ENCODE peak calls at places on chromosome 2, in six cellular contexts. C, N, L, P, S and X are unnamed samples.
A peak's percentile ranks its signal among the peaks of the same experiment; 100 is the strongest.

GRCh38 chr2:134491796-134492441 is 226.9 kb downstream of the TMEM163 start:
- DNase-seq in C (no peak), N (no peak), L (no peak), P (no peak), S (no peak), X (no peak)

GRCh38 chr2:100070078-100070477 is 72.3 kb downstream of the AFF3 start:
- DNase-seq in C (no peak), N (no peak), L (no peak), P (no peak), S (no peak), X (no peak)

GRCh38 chr2:191265311-191266170 is 20.3 kb downstream of the MYO1B start:
- DNase-seq in C (no peak), N (no peak), L (no peak), P (no peak), S (no peak), X (no peak)

GRCh38 chr2:178865537-178865936 is 58.3 kb upstream of the TTN start:
- DNase-seq in C (no peak), N (no peak), L (no peak), P (no peak), S (no peak), X (no peak)

GRCh38 chr2:112006076-112006410 is 49.0 kb upstream of the TMEM87B start:
- DNase-seq in C (no peak), N (no peak), L (no peak), P (no peak), S (no peak), X (no peak)

GRCh38 chr2:182358601-182359000 is 68.2 kb downstream of the PDE1A start:
- DNase-seq in C (no peak), N (no peak), L (no peak), P (no peak), S (no peak), X (no peak)

GRCh38 chr2:32962652-32963051 is 15.9 kb downstream of the LTBP1 start:
- DNase-seq in C (no peak), N (no peak), L (no peak), P (no peak), S (no peak), X (no peak)

GRCh38 chr2:146239392-146240135 is 1605.3 kb upstream of the ACVR2A start:
- DNase-seq in C (no peak), N (no peak), L (no peak), P (no peak), S (no peak), X (no peak)

GRCh38 chr2:197137234-197137633 is 173.3 kb downstream of the ANKRD44 start:
- DNase-seq in C (no peak), N (no peak), L (peak; percentile 55), P (no peak), S (no peak), X (no peak)

GRCh38 chr2:8821276-8822217 is 15.9 kb downstream of the KIDINS220 start:
- DNase-seq in C (no peak), N (no peak), L (no peak), P (no peak), S (no peak), X (no peak)

GRCh38 chr2:171226471-171226870 is 65.8 kb upstream of the TLK1 start:
- DNase-seq in C (no peak), N (no peak), L (no peak), P (no peak), S (no peak), X (no peak)

GRCh38 chr2:227443889-227444568 is 27.9 kb upstream of the AGFG1 start:
- DNase-seq in C (no peak), N (no peak), L (no peak), P (no peak), S (no peak), X (no peak)

GRCh38 chr2:170276926-170277571 is 99.1 kb downstream of the MYO3B start:
- DNase-seq in C (no peak), N (no peak), L (no peak), P (no peak), S (no peak), X (no peak)